ENCODE peak calls at places on chromosomes 4 and X, in four cellular contexts. B is adrenal gland; S is DND-41; L is CD4-positive, CD25-positive, alpha-beta regulatory T cell. N is an unnamed sample.

GRCh38 chrX:130299279-130300009 is 30.7 kb upstream of the ZNF280C start:
- DNase-seq in L (no peak), B (no peak), S (no peak), N (no peak)

GRCh38 chr4:181006509-181007290 is 1236.5 kb upstream of the TENM3 start:
- DNase-seq in S (no peak), L (no peak), B (no peak), N (no peak)

GRCh38 chrX:143781103-143781502 is 60.6 kb upstream of the SPANXN2 start:
- DNase-seq in L (no peak), S (no peak), B (no peak), N (no peak)

GRCh38 chrX:31228415-31228832 is 156.6 kb upstream of the FTHL17 start:
- DNase-seq in S (no peak), B (no peak), L (no peak), N (no peak)

GRCh38 chr4:5758741-5759140 is 47.7 kb downstream of the EVC start:
- DNase-seq in L (no peak), S (no peak), B (no peak), N (no peak)

GRCh38 chrX:153687121-153688039 is at the start of gene SLC6A8:
- DNase-seq in S (peak; percentile 47), L (peak; percentile 29), B (peak; percentile 74), N (peak; percentile 9)

GRCh38 chrX:20742106-20742505 is 475.4 kb upstream of the RPS6KA3 start:
- DNase-seq in S (no peak), L (no peak), B (peak; percentile 56), N (no peak)

GRCh38 chrX:25721564-25721963 is 416.6 kb upstream of the MAGEB18 start:
- DNase-seq in L (no peak), B (no peak), S (no peak), N (no peak)

GRCh38 chrX:22203186-22203585 is 69.5 kb upstream of the CBLL2 start:
- DNase-seq in S (no peak), L (no peak), B (no peak), N (no peak)

GRCh38 chrX:9291666-9292065 is 173.2 kb upstream of the TBL1X start:
- DNase-seq in B (no peak), L (no peak), S (no peak), N (no peak)

GRCh38 chr4:16034010-16034829 is 49.6 kb downstream of the PROM1 start:
- DNase-seq in S (no peak), B (no peak), L (no peak), N (no peak)

GRCh38 chr4:136369073-136369472 is 1163.2 kb downstream of the PCDH18 start:
- DNase-seq in S (no peak), B (no peak), L (no peak), N (no peak)

GRCh38 chr4:81631958-81632439 is 160.3 kb upstream of the RASGEF1B start:
- DNase-seq in S (no peak), L (no peak), B (no peak), N (no peak)

GRCh38 chr4:36322921-36323354 is 41.5 kb downstream of the DTHD1 start:
- DNase-seq in S (peak; percentile 61), B (no peak), L (no peak), N (no peak)

GRCh38 chr4:123163501-123163900 is 233.1 kb upstream of the SPRY1 start:
- DNase-seq in S (no peak), L (no peak), B (no peak), N (no peak)

GRCh38 chrX:28312965-28313364 is 274.3 kb upstream of the IL1RAPL1 start:
- DNase-seq in L (no peak), B (no peak), S (no peak), N (no peak)

GRCh38 chrX:68839771-68840170 is 10.9 kb downstream of the EFNB1 start:
- DNase-seq in S (no peak), L (no peak), B (no peak), N (no peak)

GRCh38 chr4:169611157-169611556 is 1.2 kb downstream of the NEK1 start:
- DNase-seq in B (no peak), S (no peak), L (no peak), N (no peak)

GRCh38 chrX:9907645-9908387 is 59.3 kb upstream of the CLDN34 start:
- DNase-seq in B (no peak), L (no peak), S (no peak), N (no peak)

GRCh38 chr4:172683016-172683415 is 485.6 kb upstream of the GALNT7 start:
- DNase-seq in S (no peak), B (no peak), L (no peak), N (no peak)

GRCh38 chrX:72545990-72546389 is 26.7 kb downstream of the HDAC8 start:
- DNase-seq in L (no peak), B (no peak), S (no peak), N (no peak)

GRCh38 chrX:155857561-155857960 is 23.6 kb upstream of the VAMP7 start:
- DNase-seq in L (no peak), B (no peak), S (no peak), N (no peak)

GRCh38 chrX:39852496-39852895 is 245.3 kb downstream of the BCOR start:
- DNase-seq in B (no peak), S (no peak), L (no peak), N (no peak)

GRCh38 chrX:121208563-121208962 is 161.2 kb downstream of the GLUD2 start:
- DNase-seq in B (no peak), S (no peak), L (no peak), N (no peak)

GRCh38 chr4:174496631-174497442 is 25.5 kb downstream of the HPGD start:
- DNase-seq in B (no peak), L (no peak), S (no peak), N (no peak)

GRCh38 chr4:25863347-25863784 is 578 bp upstream of the SEL1L3 start:
- DNase-seq in S (no peak), B (no peak), L (no peak), N (no peak)

GRCh38 chr4:82753238-82753637 is 45.4 kb downstream of the SCD5 start:
- DNase-seq in S (no peak), B (peak; percentile 94), L (no peak), N (peak; percentile 22)

GRCh38 chr4:47367761-47368160 is 95.7 kb downstream of the COMMD8 start:
- DNase-seq in S (no peak), L (no peak), B (no peak), N (no peak)

GRCh38 chrX:40773809-40774208 is 38.5 kb upstream of the MED14 start:
- DNase-seq in L (no peak), B (peak; percentile 44), S (no peak), N (no peak)

GRCh38 chr4:97493815-97494518 is 649.3 kb downstream of the STPG2 start:
- DNase-seq in L (no peak), S (no peak), B (no peak), N (no peak)

GRCh38 chrX:103586314-103586646 is 965 bp downstream of the TCEAL4 start:
- DNase-seq in S (no peak), L (no peak), B (peak; percentile 20), N (no peak)

GRCh38 chr4:150515135-150515534 is 66.8 kb upstream of the MAB21L2 start:
- DNase-seq in B (no peak), S (no peak), L (no peak), N (no peak)

GRCh38 chr4:152785639-152786517 is 6.1 kb downstream of the ARFIP1 start:
- DNase-seq in B (no peak), L (no peak), S (no peak), N (no peak)

GRCh38 chr4:152778656-152779512 is 646 bp downstream of the TIGD4 start:
- DNase-seq in S (peak; percentile 10), B (peak; percentile 25), L (no peak), N (no peak)

GRCh38 chr4:152780267-152780811 is 585 bp downstream of the ARFIP1 start:
- DNase-seq in L (no peak), S (no peak), B (peak; percentile 38), N (no peak)

GRCh38 chr4:152779513-152780266 is at the start of the genes ARFIP1 and TIGD4:
- DNase-seq in S (peak; percentile 94), B (peak; percentile 98), L (peak; percentile 91), N (peak; percentile 91)

DNA sequence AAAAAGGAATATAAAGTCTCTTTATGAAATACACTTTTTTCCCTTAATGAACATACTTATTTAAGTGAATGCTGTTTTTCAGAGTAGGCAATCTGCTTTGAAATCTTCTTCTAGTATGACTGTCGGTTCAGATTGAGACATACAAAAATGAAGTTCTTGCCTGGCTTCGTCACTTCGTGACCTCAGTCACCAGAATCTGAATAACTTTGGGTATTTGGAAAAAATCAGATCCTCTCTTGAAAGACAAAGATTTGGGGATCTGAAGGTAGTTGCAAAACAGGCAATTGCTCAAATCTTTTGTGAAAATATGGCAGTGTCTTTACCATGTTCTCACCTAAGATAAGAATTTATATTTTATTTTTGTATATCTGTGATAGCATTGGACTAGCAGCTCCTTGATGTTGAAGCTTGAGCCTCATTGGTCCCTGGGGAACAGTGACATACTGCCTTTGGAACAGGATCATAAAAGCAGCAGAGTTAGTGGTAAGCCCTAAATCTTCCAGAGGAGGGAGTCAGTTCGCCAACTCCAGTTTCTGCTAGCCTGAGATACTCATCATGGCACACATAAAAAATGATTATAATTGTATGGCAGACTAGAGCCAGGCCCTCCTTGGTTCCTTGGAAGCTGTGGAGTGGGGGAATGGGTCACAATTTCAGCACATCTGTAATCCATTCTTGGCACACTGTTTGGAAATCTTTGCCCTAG is 4.9 kb downstream of the ARFIP1 start:
- DNase-seq in S (no peak), L (no peak), B (no peak), N (no peak)
- H3K27ac ChIP-seq in S (no peak overlapping the region), L (no peak overlapping the region), B (no peak overlapping the region), N (no peak overlapping the region)

GRCh38 chr4:152938237-152938969 is 2.3 kb downstream of the FHDC1 start:
- DNase-seq in B (no peak), L (no peak), S (no peak), N (no peak)

GRCh38 chr4:152936446-152937279 is 540 bp downstream of the FHDC1 start:
- DNase-seq in S (peak; percentile 13), B (no peak), L (no peak), N (no peak)

GRCh38 chr4:152937280-152937534 is 1.1 kb downstream of the FHDC1 start:
- DNase-seq in B (no peak), S (no peak), L (no peak), N (no peak)

GRCh38 chr4:152935661-152936445 is at the start of gene FHDC1:
- DNase-seq in B (no peak), S (no peak), L (no peak), N (no peak)

GRCh38 chr4:152937535-152938236 is 1.6 kb downstream of the FHDC1 start:
- DNase-seq in B (no peak), L (no peak), S (peak; percentile 20), N (peak; percentile 3)
- H3K27ac ChIP-seq in B (no peak overlapping the region), L (no peak overlapping the region), S (no peak overlapping the region), N (no peak overlapping the region)

GRCh38 chr4:2662598-2662997 is 93.5 kb downstream of the TNIP2 start:
- DNase-seq in S (no peak), L (no peak), B (no peak), N (no peak)
- H3K27ac ChIP-seq in S (no peak overlapping the region), L (peak overlapping the region; percentile 10), B (no peak overlapping the region), N (no peak overlapping the region)

DNA sequence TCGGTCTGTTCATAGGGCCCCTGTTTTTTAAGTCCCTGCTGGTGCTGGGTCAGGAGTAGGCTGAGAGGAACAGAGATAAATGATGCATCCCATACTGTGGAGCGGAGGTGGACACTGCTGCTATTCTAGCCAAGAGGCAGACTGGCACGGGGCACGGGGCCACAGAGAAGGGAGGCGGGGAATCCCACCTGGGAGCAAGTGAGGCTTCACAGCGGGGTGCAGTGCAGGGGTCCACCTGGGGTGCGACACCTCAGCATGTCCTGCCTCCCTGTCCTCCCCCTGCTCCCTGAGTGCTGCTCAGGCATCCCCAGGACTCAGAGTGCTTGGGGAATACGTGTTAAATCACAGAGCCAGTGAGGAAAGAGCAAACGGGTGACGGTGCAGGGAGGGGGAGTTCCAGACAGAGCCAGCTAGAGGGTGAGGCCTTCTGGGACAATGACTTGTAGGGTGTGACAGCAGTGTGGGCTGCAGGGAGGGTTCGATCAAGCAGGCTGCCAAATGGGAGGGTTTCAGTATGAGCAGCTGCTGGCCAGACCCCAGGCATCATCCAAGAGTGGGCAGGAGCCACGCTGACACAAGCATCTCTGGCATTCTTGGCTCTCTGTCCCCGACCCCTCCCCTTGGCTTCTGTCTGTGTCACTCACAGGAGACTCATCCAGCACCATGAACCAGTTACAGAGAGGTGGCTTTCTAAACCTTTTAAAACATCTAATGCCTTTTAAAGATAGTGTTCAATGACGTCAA is 13.7 kb upstream of the HTRA3 start:
- DNase-seq in B (no peak), L (no peak), S (no peak), N (no peak)
- H3K27ac ChIP-seq in B (no peak overlapping the region), L (no peak overlapping the region), S (no peak overlapping the region), N (no peak overlapping the region)